ENCODE peak calls at places on chromosomes 7 and 10, in ten cellular contexts. E is endothelial cell; G is hypothalamus; L is activated CD4-positive, alpha-beta T cell treated with anti-CD3 and anti-CD28 coated beads, Interleukin-2, amount 50 U/mL, for 4 hours; J is hippocampal formation; F is uterus; S is M059J; Y is left cardiac atrium; B is NCI-H524; Q is OCI-LY7. P is an unnamed sample.

GRCh38 chr10:122688293-122688989 is 11.2 kb downstream of the C10orf120 start:
- DNase-seq in L (no peak), B (no peak), F (no peak), G (no peak), S (peak), J (no peak), E (no peak), Q (no peak), Y (peak), P (no peak)

GRCh38 chr10:84329094-84329611 is 764 bp downstream of the CCSER2 start:
- DNase-seq in B (peak), Y (peak), Q (peak), F (peak), E (peak), J (no peak), S (peak), L (peak), G (no peak), P (no peak)

GRCh38 chr7:28296571-28297483 is 115.5 kb upstream of the CREB5 start:
- DNase-seq in Y (peak), B (no peak), L (peak), F (no peak), E (peak), J (no peak), G (no peak), Q (peak), S (peak), P (no peak)

GRCh38 chr7:146956853-146957252 is 840.3 kb downstream of the CNTNAP2 start:
- DNase-seq in G (no peak), L (no peak), B (no peak), Q (no peak), J (no peak), F (no peak), Y (no peak), S (no peak), E (no peak), P (no peak)

GRCh38 chr10:117003336-117003735 is 1.7 kb downstream of the SHTN1 start:
- DNase-seq in J (no peak), Y (no peak), E (no peak), B (no peak), F (no peak), S (no peak), Q (no peak), G (no peak), L (no peak), P (no peak)

GRCh38 chr7:69504733-69505132 is 93.5 kb upstream of the AUTS2 start:
- DNase-seq in S (peak), L (no peak), E (no peak), J (no peak), Y (no peak), F (no peak), B (no peak), Q (no peak), G (no peak), P (no peak)

GRCh38 chr7:132825222-132825621 is 249.0 kb upstream of the PLXNA4 start:
- DNase-seq in L (no peak), J (no peak), G (no peak), E (no peak), Q (no peak), F (no peak), B (no peak), Y (no peak), S (no peak), P (no peak)

GRCh38 chr7:13106513-13106912 is 419.1 kb downstream of the ARL4A start:
- DNase-seq in J (no peak), G (no peak), B (no peak), F (no peak), L (no peak), Q (no peak), S (no peak), E (no peak), Y (no peak), P (no peak)

GRCh38 chr7:2010551-2011265 is 222.0 kb downstream of the MAD1L1 start:
- DNase-seq in E (no peak), F (no peak), G (no peak), S (no peak), B (no peak), Y (peak), J (no peak), L (no peak), Q (no peak), P (peak)

P was measured in gastrocnemius medialis.